ENCODE peak calls at places on chromosomes 3 and 15, in four cellular contexts. E, Z, M and B are unnamed samples. For H3K36me3, the result is how much of the 10 kb centered on the place peaks cover.

GRCh38 chr15:82168296-82168695 is 94.2 kb downstream of the EFL1 start:
- DNase-seq in E (no peak), Z (no peak), M (no peak), B (no peak)

GRCh38 chr3:179929091-179929529 is 107.6 kb downstream of the PEX5L start:
- DNase-seq in E (no peak), Z (peak), M (no peak), B (peak)

GRCh38 chr3:194095464-194095863 is 40.5 kb upstream of the HES1 start:
- DNase-seq in E (no peak), Z (no peak), M (peak), B (no peak)

GRCh38 chr3:15647629-15648167 is 46.2 kb downstream of the BTD start:
- DNase-seq in E (no peak), Z (peak), M (no peak), B (peak)

GRCh38 chr3:30083315-30083714 is 523.1 kb upstream of the TGFBR2 start:
- DNase-seq in E (no peak), Z (no peak), M (no peak), B (no peak)

GRCh38 chr15:67548862-67549651 is 6.6 kb downstream of the MAP2K5 start:
- DNase-seq in E (no peak), Z (no peak), M (no peak), B (peak)

GRCh38 chr3:195729476-195729875 is 8.7 kb downstream of the MUC20 start:
- DNase-seq in E (peak), Z (no peak), M (no peak), B (no peak)

GRCh38 chr3:16148783-16149182 is 25.7 kb upstream of the GALNT15 start:
- DNase-seq in E (peak), Z (peak), M (no peak), B (peak)

GRCh38 chr3:63386568-63386967 is 108.5 kb downstream of the SYNPR start:
- DNase-seq in E (peak), Z (no peak), M (no peak), B (no peak)

GRCh38 chr3:127712881-127713771 is 40.4 kb downstream of the ABTB1 start:
- DNase-seq in E (no peak), Z (no peak), M (peak), B (no peak)

GRCh38 chr3:151548206-151548605 is 87.3 kb upstream of the IGSF10 start:
- DNase-seq in E (no peak), Z (no peak), M (no peak), B (no peak)

GRCh38 chr3:47159820-47160219 is 4.1 kb downstream of the SETD2 start:
- DNase-seq in E (no peak), Z (no peak), M (no peak), B (no peak)

GRCh38 chr3:47158208-47158607 is 5.7 kb downstream of the SETD2 start:
- DNase-seq in E (no peak), Z (no peak), M (no peak), B (no peak)

GRCh38 chr3:47152578-47152977 is 11.3 kb downstream of the SETD2 start:
- DNase-seq in E (no peak), Z (no peak), M (no peak), B (no peak)

GRCh38 chr3:47159153-47159552 is 4.8 kb downstream of the SETD2 start:
- DNase-seq in E (no peak), Z (no peak), M (no peak), B (no peak)

DNA sequence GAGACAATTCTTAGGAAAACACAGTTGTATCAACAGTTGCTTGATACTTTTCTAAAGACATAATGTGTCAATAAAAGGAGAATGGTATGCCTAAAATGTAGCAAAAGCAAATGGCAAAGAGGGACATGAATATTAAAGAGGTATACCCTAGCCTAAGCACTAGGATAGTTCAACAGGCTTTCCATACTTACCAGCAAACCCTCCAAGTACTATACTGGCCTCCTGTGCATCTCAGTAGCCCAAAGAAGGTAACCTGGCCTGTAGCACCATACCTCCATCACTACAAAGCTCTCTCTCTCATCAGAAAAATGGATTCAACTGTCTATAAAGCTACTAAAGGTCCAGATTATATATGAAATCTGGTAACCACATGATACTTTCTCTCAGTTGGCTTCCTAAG is 7.5 kb downstream of the SETD2 start:
- DNase-seq in E (no peak), Z (no peak), M (no peak), B (no peak)
- H3K27ac ChIP-seq in E (no peak), Z (no peak), M (no peak), B (no peak)

DNA sequence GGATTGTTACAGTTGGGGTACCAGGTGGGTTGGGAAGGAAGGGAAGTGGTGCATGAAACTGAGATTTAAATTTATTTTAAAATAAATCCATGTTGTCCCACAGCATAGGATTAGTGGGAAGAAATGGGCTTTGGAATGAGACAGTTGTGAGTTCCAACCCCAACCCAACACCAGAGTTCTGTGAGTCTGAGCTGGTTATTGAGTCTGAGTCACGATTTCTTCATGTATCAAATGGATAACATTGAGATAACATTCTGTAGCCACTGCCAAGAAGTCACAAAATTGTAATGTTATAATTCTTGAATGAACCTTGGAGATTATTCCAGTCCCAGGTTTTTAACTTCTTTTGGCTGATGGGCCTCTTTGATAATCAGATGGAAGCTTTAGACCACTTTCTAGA is 13.7 kb downstream of the IFT122 start:
- DNase-seq in E (no peak), Z (no peak), M (no peak), B (peak)
- H3K36me3 ChIP-seq in E (under half), Z (under half), M (under half), B (under half)

DNA sequence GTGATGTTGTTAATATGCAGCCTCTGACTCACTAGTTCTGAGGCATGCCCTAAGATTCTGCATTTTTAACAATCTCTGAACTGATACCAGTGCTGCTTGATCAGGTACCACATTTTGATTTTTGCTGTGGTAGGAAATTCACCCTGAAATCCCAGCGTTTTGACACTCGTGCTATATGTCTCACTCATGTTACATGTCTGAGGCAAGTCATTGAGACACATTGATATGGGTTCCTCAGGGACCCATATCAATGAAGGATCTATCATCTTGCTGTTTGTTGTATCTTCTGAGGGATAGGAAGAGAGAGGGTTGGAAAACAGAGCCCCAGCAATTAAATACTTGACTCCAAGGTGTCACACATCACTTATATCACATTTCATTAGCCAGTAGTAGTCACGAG is 597.8 kb downstream of the TAFA4 start:
- DNase-seq in E (no peak), Z (no peak), M (no peak), B (no peak)
- H3K27ac ChIP-seq in E (no peak), Z (no peak), M (no peak), B (no peak)

GRCh38 chr3:47813551-47814177 is 10.7 kb downstream of the DHX30 start:
- DNase-seq in E (no peak), Z (no peak), M (no peak), B (no peak)

DNA sequence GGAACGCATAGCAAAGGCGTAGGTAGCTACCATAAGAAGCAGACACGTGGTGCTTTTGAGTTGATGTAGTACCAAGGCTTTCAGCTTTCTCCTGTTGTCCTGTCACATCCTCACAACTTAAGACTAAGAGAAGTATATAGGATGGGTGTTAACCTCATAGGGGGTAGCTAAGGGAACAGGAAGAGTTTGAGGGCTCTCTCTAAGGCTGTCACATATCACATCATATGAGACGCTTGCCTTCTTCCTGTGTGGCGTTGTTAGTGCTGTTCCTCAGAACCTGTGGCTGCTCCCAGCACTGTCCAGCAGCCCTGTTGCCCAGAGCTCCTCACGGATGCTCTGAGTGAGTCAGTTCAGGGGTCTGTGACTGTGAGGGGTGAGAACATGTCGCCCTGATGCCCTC is 14.7 kb downstream of the DHX30 start:
- DNase-seq in E (no peak), Z (no peak), M (no peak), B (no peak)
- H3K36me3 ChIP-seq in E (under half), Z (under half), M (under half), B (under half)

GRCh38 chr15:74854453-74854852 is 11.5 kb upstream of the ULK3 start:
- DNase-seq in E (no peak), Z (no peak), M (no peak), B (no peak)

GRCh38 chr15:74847462-74847861 is 4.5 kb upstream of the ULK3 start:
- DNase-seq in E (no peak), Z (no peak), M (no peak), B (no peak)

GRCh38 chr15:74851960-74852359 is 9.0 kb upstream of the ULK3 start:
- DNase-seq in E (no peak), Z (no peak), M (no peak), B (no peak)

GRCh38 chr15:74845581-74845980 is 2.6 kb upstream of the ULK3 start:
- DNase-seq in E (no peak), Z (no peak), M (no peak), B (no peak)

GRCh38 chr15:74850398-74850797 is 7.4 kb upstream of the ULK3 start:
- DNase-seq in E (no peak), Z (no peak), M (no peak), B (no peak)
- H3K27ac ChIP-seq in E (no peak), Z (no peak), M (no peak), B (no peak)